ENCODE peak calls at places on chromosomes 7 and 10, in nine cellular contexts. M is heart left ventricle; A is activated naive CD8-positive, alpha-beta T cell treated with anti-CD3 and anti-CD28 coated beads, Interleukin-2, amount 50 U/mL, for 24 hours; B is AG09319; J is psoas muscle; X is GM06990; W is cardiac fibroblast; D is stimulated activated CD8-positive, alpha-beta memory T cell treated with anti-CD3 and anti-CD28 coated beads, Interleukin-12 subunit alpha, Interleukin-12 subunit beta, amount 100 ng/mL, for 4 hours; C is anterior cingulate cortex. Y is an unnamed sample.
A peak's percentile ranks its signal among the peaks of the same experiment; 100 is the strongest.

GRCh38 chr10:52757777-52758176 is 14.8 kb downstream of the MBL2 start:
- DNase-seq in C (no peak), X (no peak), A (no peak), W (peak; percentile 23), J (no peak), B (no peak), D (no peak), M (no peak), Y (no peak)

GRCh38 chr7:77226357-77226839 is 26.8 kb upstream of the FGL2 start:
- DNase-seq in A (no peak), B (no peak), J (no peak), D (no peak), X (no peak), W (peak; percentile 37), M (no peak), C (no peak), Y (no peak)

GRCh38 chr7:30921540-30921930 is 9.9 kb downstream of the AQP1 start:
- DNase-seq in C (no peak), M (no peak), W (no peak), B (no peak), D (no peak), J (no peak), X (no peak), A (no peak), Y (no peak)

GRCh38 chr7:129689995-129690581 is 78.6 kb downstream of the NRF1 start:
- DNase-seq in C (no peak), J (no peak), D (no peak), A (no peak), B (no peak), X (no peak), M (no peak), W (no peak), Y (no peak)

GRCh38 chr7:121078701-121079227 is 90.3 kb downstream of the CPED1 start:
- DNase-seq in C (no peak), B (no peak), M (no peak), A (no peak), W (no peak), J (no peak), D (no peak), X (no peak), Y (no peak)

GRCh38 chr10:13637894-13638293 is 51.1 kb downstream of the PRPF18 start:
- DNase-seq in X (no peak), M (no peak), J (no peak), D (no peak), B (no peak), C (no peak), W (peak; percentile 11), A (no peak), Y (no peak)

GRCh38 chr10:54368984-54369383 is 432.0 kb downstream of the PCDH15 start:
- DNase-seq in C (no peak), B (no peak), J (no peak), A (no peak), D (no peak), W (no peak), X (no peak), M (no peak), Y (no peak)

GRCh38 chr7:51026341-51026740 is 243.6 kb upstream of the GRB10 start:
- DNase-seq in M (no peak), C (no peak), B (no peak), W (no peak), J (no peak), D (no peak), A (no peak), X (no peak), Y (no peak)

GRCh38 chr10:87505366-87506113 is 847 bp downstream of the MINPP1 start:
- DNase-seq in X (no peak), W (peak; percentile 59), B (no peak), M (peak; percentile 48), J (peak; percentile 70), C (no peak), A (peak; percentile 58), D (peak; percentile 21), Y (peak; percentile 55)

GRCh38 chr10:74637685-74638084 is 188.7 kb upstream of the KAT6B start:
- DNase-seq in C (no peak), B (no peak), M (no peak), A (no peak), J (no peak), D (no peak), W (no peak), X (no peak), Y (no peak)

Y was measured in T-helper 1 cell.